ENCODE peak calls at places on chromosomes 16 and 17, in six cellular contexts. One of them, this sample, is unnamed.

GRCh38 chr16:86768231-86768791 is 190.0 kb downstream of the FOXL1 start:
- DNase-seq in adrenal gland: no peak
- DNase-seq in stomach: no peak
- DNase-seq in erythroblast: no peak
- DNase-seq in uterus: no peak
- DNase-seq in breast epithelium: no peak
- DNase-seq in this sample: no peak

GRCh38 chr17:75605790-75606189 is 18.2 kb downstream of the MYO15B start:
- DNase-seq in adrenal gland: no peak
- DNase-seq in stomach: no peak
- DNase-seq in erythroblast: no peak
- DNase-seq in uterus: no peak
- DNase-seq in breast epithelium: no peak
- DNase-seq in this sample: no peak

GRCh38 chr17:8947201-8947600 is 18.3 kb downstream of the PIK3R5 start:
- DNase-seq in adrenal gland: no peak
- DNase-seq in stomach: no peak
- DNase-seq in erythroblast: no peak
- DNase-seq in uterus: no peak
- DNase-seq in breast epithelium: no peak
- DNase-seq in this sample: no peak

GRCh38 chr16:55392701-55393100 is 68.7 kb downstream of the IRX6 start:
- DNase-seq in adrenal gland: no peak
- DNase-seq in stomach: no peak
- DNase-seq in erythroblast: no peak
- DNase-seq in uterus: no peak
- DNase-seq in breast epithelium: no peak
- DNase-seq in this sample: no peak

GRCh38 chr17:81735181-81736102 is 23.4 kb downstream of the SLC25A10 start:
- DNase-seq in adrenal gland: no peak
- DNase-seq in stomach: peak; percentile 63
- DNase-seq in erythroblast: peak; percentile 84
- DNase-seq in uterus: no peak
- DNase-seq in breast epithelium: no peak
- DNase-seq in this sample: no peak

GRCh38 chr16:528111-529011 is 849 bp downstream of the CAPN15 start:
- DNase-seq in adrenal gland: no peak
- DNase-seq in stomach: peak; percentile 66
- DNase-seq in erythroblast: peak; percentile 71
- DNase-seq in uterus: no peak
- DNase-seq in breast epithelium: no peak
- DNase-seq in this sample: no peak

GRCh38 chr17:44204453-44204882 is 4.8 kb upstream of the ATXN7L3 start:
- DNase-seq in adrenal gland: no peak
- DNase-seq in stomach: no peak
- DNase-seq in erythroblast: no peak
- DNase-seq in uterus: no peak
- DNase-seq in breast epithelium: no peak
- DNase-seq in this sample: no peak

GRCh38 chr16:65117701-65118448 is 4.0 kb downstream of the CDH11 start:
- DNase-seq in adrenal gland: peak; percentile 82
- DNase-seq in stomach: peak; percentile 43
- DNase-seq in erythroblast: peak; percentile 41
- DNase-seq in uterus: peak; percentile 81
- DNase-seq in breast epithelium: peak; percentile 60
- DNase-seq in this sample: peak; percentile 18

GRCh38 chr17:19996502-19996901 is 12.7 kb upstream of the SPECC1 start:
- DNase-seq in adrenal gland: no peak
- DNase-seq in stomach: no peak
- DNase-seq in erythroblast: no peak
- DNase-seq in uterus: no peak
- DNase-seq in breast epithelium: no peak
- DNase-seq in this sample: no peak

GRCh38 chr17:16916557-16916920 is 55.4 kb downstream of the TNFRSF13B start:
- DNase-seq in adrenal gland: peak; percentile 8
- DNase-seq in stomach: peak; percentile 3
- DNase-seq in erythroblast: no peak
- DNase-seq in uterus: no peak
- DNase-seq in breast epithelium: no peak
- DNase-seq in this sample: no peak

GRCh38 chr17:17663160-17664072 is 17.8 kb upstream of the RAI1 start:
- DNase-seq in adrenal gland: peak; percentile 73
- DNase-seq in stomach: peak; percentile 44
- DNase-seq in erythroblast: peak; percentile 85
- DNase-seq in uterus: peak; percentile 41
- DNase-seq in breast epithelium: no peak
- DNase-seq in this sample: peak; percentile 86

GRCh38 chr16:57999971-58000705 is at the start of gene ZNF319:
- DNase-seq in adrenal gland: no peak
- DNase-seq in stomach: no peak
- DNase-seq in erythroblast: no peak
- DNase-seq in uterus: no peak
- DNase-seq in breast epithelium: no peak
- DNase-seq in this sample: peak; percentile 61

GRCh38 chr16:69031877-69032301 is 73.6 kb upstream of the HAS3 start:
- DNase-seq in adrenal gland: peak; percentile 35
- DNase-seq in stomach: peak; percentile 70
- DNase-seq in erythroblast: no peak
- DNase-seq in uterus: no peak
- DNase-seq in breast epithelium: no peak
- DNase-seq in this sample: no peak

GRCh38 chr17:19534562-19535149 is 1.0 kb downstream of the SLC47A1 start:
- DNase-seq in adrenal gland: no peak
- DNase-seq in stomach: no peak
- DNase-seq in erythroblast: no peak
- DNase-seq in uterus: no peak
- DNase-seq in breast epithelium: no peak
- DNase-seq in this sample: no peak

GRCh38 chr16:22857296-22857695 is 43.3 kb downstream of the HS3ST2 start:
- DNase-seq in adrenal gland: no peak
- DNase-seq in stomach: no peak
- DNase-seq in erythroblast: no peak
- DNase-seq in uterus: no peak
- DNase-seq in breast epithelium: no peak
- DNase-seq in this sample: no peak

GRCh38 chr17:74337834-74338500 is 11.9 kb downstream of the KIF19 start:
- DNase-seq in adrenal gland: no peak
- DNase-seq in stomach: no peak
- DNase-seq in erythroblast: no peak
- DNase-seq in uterus: no peak
- DNase-seq in breast epithelium: no peak
- DNase-seq in this sample: no peak

GRCh38 chr17:83191388-83192160 is 112.2 kb downstream of the METRNL start:
- DNase-seq in adrenal gland: peak; percentile 14
- DNase-seq in stomach: no peak
- DNase-seq in erythroblast: no peak
- DNase-seq in uterus: peak; percentile 10
- DNase-seq in breast epithelium: peak; percentile 14
- DNase-seq in this sample: no peak

GRCh38 chr16:2002406-2003230 is 7.0 kb downstream of the ZNF598 start:
- DNase-seq in adrenal gland: no peak
- DNase-seq in stomach: no peak
- DNase-seq in erythroblast: no peak
- DNase-seq in uterus: no peak
- DNase-seq in breast epithelium: no peak
- DNase-seq in this sample: no peak
- TF ChIP-seq POLR2A in adrenal gland: no peak
- TF ChIP-seq POLR2A in stomach: no peak
- TF ChIP-seq POLR2A in erythroblast: no peak
- TF ChIP-seq POLR2A in uterus: no peak
- TF ChIP-seq POLR2A in breast epithelium: no peak
- TF ChIP-seq POLR2A in this sample: no peak

GRCh38 chr17:4537451-4538235 is 17.5 kb downstream of the MYBBP1A start:
- DNase-seq in adrenal gland: no peak
- DNase-seq in stomach: no peak
- DNase-seq in erythroblast: no peak
- DNase-seq in uterus: no peak
- DNase-seq in breast epithelium: no peak
- DNase-seq in this sample: no peak

GRCh38 chr17:4535667-4536258 is 19.4 kb downstream of the MYBBP1A start:
- DNase-seq in adrenal gland: no peak
- DNase-seq in stomach: no peak
- DNase-seq in erythroblast: no peak
- DNase-seq in uterus: no peak
- DNase-seq in breast epithelium: no peak
- DNase-seq in this sample: no peak

GRCh38 chr17:4536742-4537411 is 18.3 kb downstream of the MYBBP1A start:
- DNase-seq in adrenal gland: no peak
- DNase-seq in stomach: no peak
- DNase-seq in erythroblast: no peak
- DNase-seq in uterus: peak; percentile 61
- DNase-seq in breast epithelium: no peak
- DNase-seq in this sample: no peak

GRCh38 chr17:4534928-4535666 is 20.1 kb downstream of the MYBBP1A start:
- DNase-seq in adrenal gland: no peak
- DNase-seq in stomach: no peak
- DNase-seq in erythroblast: no peak
- DNase-seq in uterus: no peak
- DNase-seq in breast epithelium: no peak
- DNase-seq in this sample: no peak

DNA sequence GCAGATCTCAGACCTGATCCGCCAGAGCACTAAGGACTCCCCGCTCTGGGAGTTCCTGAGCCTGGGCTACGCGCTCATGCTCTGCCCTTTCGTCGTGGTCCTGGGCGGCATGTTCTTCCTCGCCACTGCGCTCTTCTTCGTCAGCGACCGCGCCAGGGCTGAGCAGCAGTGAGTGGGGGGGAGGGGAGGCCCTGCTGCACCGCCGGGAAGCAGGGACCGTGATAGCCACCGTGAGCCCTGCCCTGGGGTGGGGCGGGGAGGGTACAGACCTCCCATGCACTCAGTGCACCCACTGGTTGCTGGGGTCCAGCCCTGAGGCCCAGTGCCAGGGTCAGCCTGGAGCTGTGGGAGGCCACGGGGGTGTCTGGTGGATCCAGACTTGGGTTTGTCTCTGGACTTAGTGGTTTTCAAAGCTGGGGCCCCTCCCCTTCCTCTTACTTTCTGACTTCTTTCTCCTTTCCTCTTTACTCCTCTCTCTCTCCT is 18.9 kb downstream of the MYBBP1A start:
- DNase-seq in adrenal gland: no peak
- DNase-seq in stomach: no peak
- DNase-seq in erythroblast: no peak
- DNase-seq in uterus: no peak
- DNase-seq in breast epithelium: no peak
- DNase-seq in this sample: no peak
- TF ChIP-seq POLR2A in adrenal gland: no peak
- TF ChIP-seq POLR2A in stomach: no peak
- TF ChIP-seq POLR2A in erythroblast: no peak
- TF ChIP-seq POLR2A in uterus: no peak
- TF ChIP-seq POLR2A in breast epithelium: no peak
- TF ChIP-seq POLR2A in this sample: no peak

GRCh38 chr17:57068222-57068658 is 16.8 kb upstream of the AKAP1 start:
- DNase-seq in adrenal gland: no peak
- DNase-seq in stomach: no peak
- DNase-seq in erythroblast: no peak
- DNase-seq in uterus: no peak
- DNase-seq in breast epithelium: no peak
- DNase-seq in this sample: no peak
- TF ChIP-seq POLR2A in adrenal gland: no peak
- TF ChIP-seq POLR2A in stomach: no peak
- TF ChIP-seq POLR2A in erythroblast: no peak
- TF ChIP-seq POLR2A in uterus: no peak
- TF ChIP-seq POLR2A in breast epithelium: no peak
- TF ChIP-seq POLR2A in this sample: no peak

GRCh38 chr17:49132317-49132698 is 261 bp upstream of the B4GALNT2 start:
- DNase-seq in adrenal gland: no peak
- DNase-seq in stomach: no peak
- DNase-seq in erythroblast: no peak
- DNase-seq in uterus: no peak
- DNase-seq in breast epithelium: no peak
- DNase-seq in this sample: no peak
- TF ChIP-seq POLR2A in adrenal gland: no peak
- TF ChIP-seq POLR2A in stomach: no peak
- TF ChIP-seq POLR2A in erythroblast: no peak
- TF ChIP-seq POLR2A in uterus: no peak
- TF ChIP-seq POLR2A in breast epithelium: no peak
- TF ChIP-seq POLR2A in this sample: no peak

DNA sequence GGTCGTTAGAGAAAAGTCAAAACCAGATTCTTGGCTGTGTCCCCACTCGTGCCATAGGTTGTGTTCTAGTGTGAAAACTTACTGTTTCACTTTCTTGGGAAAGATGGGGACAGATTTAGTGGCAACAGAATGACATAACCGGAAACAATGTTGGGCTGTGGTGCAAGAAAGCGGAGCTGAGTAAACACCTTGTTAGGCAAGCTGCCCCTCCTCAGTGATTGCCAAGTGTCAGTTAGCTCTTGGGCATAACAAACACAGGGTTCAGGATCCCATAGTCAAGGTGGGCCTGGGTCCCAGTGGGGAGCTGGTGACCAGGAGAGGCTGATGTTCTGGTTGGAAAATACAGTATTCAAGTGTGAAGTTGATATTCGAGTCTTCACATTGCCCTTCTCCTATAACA is 15.4 kb downstream of the UBN1 start:
- DNase-seq in adrenal gland: no peak
- DNase-seq in stomach: peak; percentile 50
- DNase-seq in erythroblast: no peak
- DNase-seq in uterus: no peak
- DNase-seq in breast epithelium: no peak
- DNase-seq in this sample: no peak
- TF ChIP-seq POLR2A in adrenal gland: no peak
- TF ChIP-seq POLR2A in stomach: no peak
- TF ChIP-seq POLR2A in erythroblast: no peak
- TF ChIP-seq POLR2A in uterus: no peak
- TF ChIP-seq POLR2A in breast epithelium: no peak
- TF ChIP-seq POLR2A in this sample: no peak